ENCODE peak calls at places on chromosome 11, in five cellular contexts. H is HepG2, S is HCT116, K is spleen, Q is endothelial cell of umbilical vein. Z is an unnamed sample.

GRCh38 chr11:77093987-77094840 is 8.4 kb upstream of the OMP start:
- DNase-seq in K (peak), Q (no peak), H (no peak), S (no peak), Z (peak)

GRCh38 chr11:8267831-8268529 is 4.3 kb upstream of the LMO1 start:
- DNase-seq in Q (no peak), K (peak), S (no peak), H (no peak), Z (peak)

GRCh38 chr11:129285387-129285786 is 90.3 kb upstream of the BARX2 start:
- DNase-seq in H (no peak), S (no peak), K (no peak), Q (no peak), Z (no peak)

GRCh38 chr11:69496202-69496557 is 14.7 kb downstream of the LINC01488 start:
- DNase-seq in Q (no peak), S (no peak), H (no peak), K (peak), Z (no peak)

GRCh38 chr11:10858505-10859360 is 880 bp upstream of the ZBED5 start:
- DNase-seq in Q (peak), S (no peak), H (peak), K (peak), Z (no peak)

GRCh38 chr11:60792521-60792920 is 7.4 kb downstream of the MS4A10 start:
- DNase-seq in S (no peak), H (no peak), Q (no peak), K (peak), Z (no peak)

GRCh38 chr11:35550374-35551036 is 25.1 kb upstream of the PAMR1 start:
- DNase-seq in K (no peak), H (no peak), Q (no peak), S (no peak), Z (no peak)

GRCh38 chr11:12853652-12854296 is 155.3 kb upstream of the RASSF10 start:
- DNase-seq in S (no peak), K (no peak), Q (no peak), H (no peak), Z (no peak)

GRCh38 chr11:8017894-8018741 is 31.0 kb downstream of the EIF3F start:
- DNase-seq in K (no peak), Q (no peak), H (no peak), S (no peak), Z (peak)

GRCh38 chr11:17386331-17387084 is 2.0 kb downstream of the KCNJ11 start:
- DNase-seq in S (peak), H (peak), K (peak), Q (peak), Z (peak)

GRCh38 chr11:67520856-67521824 is 2.1 kb downstream of the CABP2 start:
- DNase-seq in K (peak), S (no peak), H (no peak), Q (no peak), Z (no peak)

GRCh38 chr11:65658174-65659021 is 4.3 kb downstream of the RELA start:
- DNase-seq in Q (no peak), H (no peak), S (no peak), K (peak), Z (no peak)

GRCh38 chr11:116037851-116038250 is 533.6 kb upstream of the CADM1 start:
- DNase-seq in S (no peak), Q (no peak), K (no peak), H (no peak), Z (no peak)

GRCh38 chr11:66985508-66986177 is 10.5 kb downstream of the C11orf86 start:
- DNase-seq in K (no peak), Q (no peak), H (no peak), S (no peak), Z (no peak)

GRCh38 chr11:12287009-12287373 is 90.4 kb upstream of the PARVA start:
- DNase-seq in H (peak), S (peak), K (no peak), Q (peak), Z (peak)

GRCh38 chr11:19243601-19244000 is 2.9 kb upstream of the E2F8 start:
- DNase-seq in K (no peak), S (no peak), Q (no peak), H (no peak), Z (no peak)

GRCh38 chr11:126282742-126283591 is at the start of gene TIRAP:
- DNase-seq in K (peak), H (peak), Q (peak), S (no peak), Z (peak)

GRCh38 chr11:86804871-86805415 is 4.6 kb downstream of the PRSS23 start:
- DNase-seq in Q (no peak), K (no peak), H (no peak), S (no peak), Z (no peak)

GRCh38 chr11:68843703-68844312 is 2.1 kb upstream of the CPT1A start:
- DNase-seq in K (peak), H (peak), S (peak), Q (no peak), Z (no peak)

GRCh38 chr11:135027461-135027860 is 615.4 kb upstream of the B3GAT1 start:
- DNase-seq in K (no peak), H (peak), S (no peak), Q (peak), Z (no peak)

GRCh38 chr11:47251751-47252150 is 3.1 kb upstream of the ACP2 start:
- DNase-seq in K (no peak), Q (no peak), S (no peak), H (no peak), Z (no peak)

GRCh38 chr11:108122166-108122628 is 830 bp downstream of the ACAT1 start:
- DNase-seq in K (no peak), S (no peak), Q (no peak), H (no peak), Z (peak)

GRCh38 chr11:38169286-38169685 is 1571.2 kb upstream of the RAG2 start:
- DNase-seq in Q (peak), S (no peak), K (no peak), H (peak), Z (no peak)

GRCh38 chr11:61773356-61773755 is 19.0 kb downstream of the TMEM258 start:
- DNase-seq in K (no peak), Q (no peak), S (no peak), H (no peak), Z (no peak)

GRCh38 chr11:110979696-110980095 is 265.8 kb upstream of the POU2AF2 start:
- DNase-seq in S (no peak), H (no peak), K (no peak), Q (no peak), Z (no peak)

GRCh38 chr11:27204527-27204926 is 158.5 kb downstream of the CCDC34 start:
- DNase-seq in K (no peak), Q (peak), H (peak), S (peak), Z (no peak)

GRCh38 chr11:83158965-83159900 is 2.3 kb downstream of the PCF11 start:
- DNase-seq in K (no peak), H (no peak), S (no peak), Q (peak), Z (no peak)

GRCh38 chr11:85740464-85741400 is 54.7 kb upstream of the CCDC89 start:
- DNase-seq in S (no peak), H (no peak), Q (no peak), K (no peak), Z (no peak)

GRCh38 chr11:67457453-67457852 is 2.3 kb downstream of the CABP4 start:
- DNase-seq in Q (no peak), S (no peak), H (no peak), K (no peak), Z (no peak)

GRCh38 chr11:13344818-13345217 is 67.2 kb downstream of the BMAL1 start:
- DNase-seq in S (no peak), H (no peak), Q (no peak), K (no peak), Z (no peak)

GRCh38 chr11:78735711-78736110 is 161.0 kb upstream of the NARS2 start:
- DNase-seq in K (no peak), Q (no peak), H (no peak), S (no peak), Z (no peak)

GRCh38 chr11:67409781-67410368 is 5.6 kb upstream of the CARNS1 start:
- DNase-seq in H (peak), Q (no peak), S (peak), K (peak), Z (no peak)

GRCh38 chr11:28464252-28464867 is 356.2 kb downstream of the METTL15 start:
- DNase-seq in K (no peak), S (no peak), H (no peak), Q (no peak), Z (no peak)

GRCh38 chr11:7639643-7640025 is 33.7 kb downstream of the CYB5R2 start:
- DNase-seq in S (no peak), Q (no peak), K (no peak), H (no peak), Z (no peak)

GRCh38 chr11:132028380-132029240 is 658.2 kb downstream of the NTM start:
- DNase-seq in S (no peak), Q (peak), H (peak), K (no peak), Z (no peak)

GRCh38 chr11:100687032-100687629 is at the start of gene ARHGAP42:
- DNase-seq in K (peak), H (peak), Q (peak), S (no peak), Z (peak)

GRCh38 chr11:1442807-1443366 is 43.7 kb downstream of the MOB2 start:
- DNase-seq in S (no peak), H (no peak), Q (no peak), K (no peak), Z (no peak)
- TF ChIP-seq POLR2AphosphoS5 in S (no peak), H (no peak), Q (no peak), K (no peak), Z (no peak)

GRCh38 chr11:97703815-97704214 is 1314.0 kb downstream of the JRKL start:
- DNase-seq in H (no peak), Q (no peak), K (no peak), S (no peak), Z (no peak)
- TF ChIP-seq POLR2AphosphoS5 in H (no peak), Q (no peak), K (no peak), S (no peak), Z (no peak)

GRCh38 chr11:130451261-130452019 is 3.0 kb downstream of the ADAMTS15 start:
- DNase-seq in Q (no peak), K (no peak), S (no peak), H (no peak), Z (no peak)

GRCh38 chr11:130448039-130448415 is 418 bp upstream of the ADAMTS15 start:
- DNase-seq in Q (no peak), H (no peak), K (peak), S (no peak), Z (no peak)

GRCh38 chr11:130449246-130449990 is 973 bp downstream of the ADAMTS15 start:
- DNase-seq in S (no peak), Q (no peak), K (no peak), H (no peak), Z (no peak)

GRCh38 chr11:130449996-130450419 is 1.6 kb downstream of the ADAMTS15 start:
- DNase-seq in S (no peak), K (no peak), Q (no peak), H (no peak), Z (peak)

GRCh38 chr11:130448416-130449068 is at the start of gene ADAMTS15:
- DNase-seq in Q (peak), S (peak), K (no peak), H (peak), Z (peak)
- TF ChIP-seq POLR2AphosphoS5 in Q (no peak), S (no peak), K (peak), H (no peak), Z (no peak)

GRCh38 chr11:43941257-43941879 is 1.1 kb upstream of the C11orf96 start:
- DNase-seq in K (no peak), Q (no peak), S (no peak), H (no peak), Z (no peak)

GRCh38 chr11:43943931-43944751 is 1.7 kb downstream of the C11orf96 start:
- DNase-seq in Q (peak), S (no peak), K (peak), H (no peak), Z (no peak)

GRCh38 chr11:43943357-43943930 is 1.0 kb downstream of the C11orf96 start:
- DNase-seq in Q (peak), K (peak), S (no peak), H (no peak), Z (no peak)

GRCh38 chr11:43944761-43945311 is 2.4 kb downstream of the C11orf96 start:
- DNase-seq in S (no peak), Q (peak), K (peak), H (peak), Z (peak)

DNA sequence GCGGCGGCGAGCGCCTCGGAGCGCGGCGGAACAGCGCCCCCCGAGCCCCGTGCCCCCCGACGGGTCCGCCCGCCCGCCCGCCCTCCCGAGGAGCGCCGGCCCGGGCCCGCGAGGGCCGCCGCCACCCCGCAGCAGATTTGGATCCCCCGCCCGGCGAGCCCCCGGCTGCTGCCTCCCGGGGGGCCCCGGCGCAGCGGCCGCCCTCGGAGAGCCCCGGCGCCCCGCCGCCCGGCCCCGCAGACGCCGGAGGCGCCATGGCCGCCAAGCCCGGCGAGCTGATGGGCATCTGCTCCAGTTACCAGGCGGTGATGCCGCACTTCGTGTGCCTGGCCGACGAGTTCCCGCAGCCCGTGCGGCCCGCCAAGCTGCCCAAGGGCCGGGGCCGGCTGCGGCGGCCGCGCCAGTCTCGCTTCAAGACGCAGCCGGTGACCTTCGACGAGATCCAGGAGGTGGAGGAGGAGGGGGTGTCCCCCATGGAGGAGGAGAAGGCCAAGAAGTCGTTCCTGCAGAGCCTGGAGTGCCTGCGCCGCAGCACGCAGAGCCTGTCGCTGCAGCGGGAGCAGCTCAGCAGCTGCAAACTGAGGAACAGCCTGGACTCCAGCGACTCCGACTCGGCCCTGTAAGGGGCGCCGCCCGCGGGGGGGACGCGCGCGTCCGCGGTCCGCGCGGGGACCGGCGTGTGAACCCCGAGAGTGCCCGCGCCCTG is 367 bp downstream of the C11orf96 start:
- DNase-seq in S (no peak), H (no peak), Q (peak), K (no peak), Z (no peak)
- TF ChIP-seq POLR2AphosphoS5 in S (no peak), H (no peak), Q (peak), K (peak), Z (no peak)

GRCh38 chr11:118899706-118900360 is 16.1 kb downstream of the CXCR5 start:
- DNase-seq in H (no peak), K (no peak), S (no peak), Q (no peak), Z (peak)

GRCh38 chr11:118902336-118903203 is 18.9 kb downstream of the CXCR5 start:
- DNase-seq in S (no peak), Q (no peak), H (no peak), K (peak), Z (no peak)

GRCh38 chr11:118899296-118899688 is 15.6 kb downstream of the CXCR5 start:
- DNase-seq in Q (no peak), H (no peak), S (no peak), K (no peak), Z (no peak)

GRCh38 chr11:118901494-118902335 is 18.0 kb downstream of the CXCR5 start:
- DNase-seq in Q (no peak), S (no peak), K (peak), H (no peak), Z (peak)

DNA sequence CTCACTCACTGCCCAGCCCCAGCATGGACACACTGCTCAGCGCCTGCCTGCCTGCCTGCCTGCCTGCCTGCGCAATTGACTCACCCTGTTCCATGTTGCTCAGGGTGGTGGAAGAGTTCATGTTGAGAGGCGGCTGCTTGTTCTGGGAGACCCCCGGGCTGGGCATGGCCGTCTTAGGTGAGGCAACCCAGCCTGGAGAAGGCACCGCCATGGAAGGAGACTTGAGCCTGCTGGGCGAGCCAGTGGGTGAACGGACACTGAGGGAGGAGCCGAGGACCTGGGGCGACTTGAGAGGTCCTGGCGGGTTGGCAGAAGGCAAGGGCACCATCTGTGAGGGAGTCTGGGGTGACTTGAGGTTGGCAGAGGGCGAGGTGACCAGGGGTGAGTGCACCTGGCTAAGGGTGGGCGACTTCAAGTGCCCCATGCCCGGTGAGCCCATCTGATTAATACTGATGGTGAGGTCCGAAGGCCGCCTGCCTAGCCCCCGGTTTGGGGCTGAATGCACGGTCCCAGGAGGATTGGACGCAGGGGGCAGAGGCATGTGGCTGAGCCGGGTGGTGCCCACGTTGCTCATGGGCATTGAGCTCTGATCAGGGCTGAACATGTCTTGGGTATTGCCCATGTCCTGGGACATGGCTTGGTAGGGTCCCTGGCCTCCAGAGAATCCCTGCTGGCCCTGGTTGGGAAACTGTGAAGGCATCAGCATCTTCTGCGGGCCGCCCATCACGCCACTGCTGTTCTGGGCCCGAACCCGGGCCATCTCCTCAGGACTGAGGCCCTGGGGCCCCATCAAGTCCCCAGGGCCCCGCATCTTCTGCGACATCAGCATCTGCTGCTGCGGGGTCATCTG is 17.1 kb downstream of the CXCR5 start:
- DNase-seq in H (no peak), Q (no peak), S (no peak), K (peak), Z (peak)
- TF ChIP-seq POLR2AphosphoS5 in H (no peak), Q (no peak), S (no peak), K (no peak), Z (no peak)